ENCODE peak calls at places on chromosome 17, in seven cellular contexts. F, Z, H, K, W, J and I are unnamed samples.

GRCh38 chr17:46061435-46061834 is 62.4 kb downstream of the STH start:
- DNase-seq in F (no peak), Z (no peak), H (no peak), K (no peak), W (no peak), J (no peak), I (no peak)

GRCh38 chr17:77901476-77901875 is 57.0 kb upstream of the TNRC6C start:
- DNase-seq in F (no peak), Z (no peak), H (no peak), K (no peak), W (no peak), J (no peak), I (no peak)

GRCh38 chr17:79829004-79829403 is 10.2 kb downstream of the CBX4 start:
- DNase-seq in F (no peak), Z (no peak), H (no peak), K (no peak), W (no peak), J (no peak), I (no peak)

GRCh38 chr17:41967141-41967920 is 736 bp downstream of the CNP start:
- DNase-seq in F (no peak), Z (no peak), H (no peak), K (no peak), W (peak), J (no peak), I (no peak)

GRCh38 chr17:48213797-48214196 is 106.2 kb downstream of the SNX11 start:
- DNase-seq in F (no peak), Z (no peak), H (no peak), K (no peak), W (no peak), J (no peak), I (no peak)

GRCh38 chr17:83192161-83192788 is 112.9 kb downstream of the METRNL start:
- DNase-seq in F (no peak), Z (peak), H (peak), K (no peak), W (no peak), J (no peak), I (no peak)

GRCh38 chr17:7081341-7082062 is 1.5 kb upstream of the CLEC10A start:
- DNase-seq in F (no peak), Z (no peak), H (peak), K (no peak), W (no peak), J (no peak), I (no peak)

GRCh38 chr17:43832168-43832975 is 574 bp downstream of the MPP3 start:
- DNase-seq in F (peak), Z (peak), H (no peak), K (no peak), W (peak), J (no peak), I (no peak)

GRCh38 chr17:74779948-74780400 is 3.8 kb upstream of the NAT9 start:
- DNase-seq in F (no peak), Z (peak), H (no peak), K (no peak), W (no peak), J (peak), I (peak)

GRCh38 chr17:17666111-17666714 is 15.0 kb upstream of the RAI1 start:
- DNase-seq in F (no peak), Z (no peak), H (no peak), K (no peak), W (no peak), J (no peak), I (no peak)

GRCh38 chr17:82458885-82459424 is 414 bp downstream of the NARF start:
- DNase-seq in F (no peak), Z (no peak), H (no peak), K (no peak), W (peak), J (peak), I (no peak)

GRCh38 chr17:82943339-82943738 is 103.5 kb upstream of the ZNF750 start:
- DNase-seq in F (no peak), Z (no peak), H (peak), K (no peak), W (no peak), J (no peak), I (no peak)

GRCh38 chr17:60165223-60165622 is 15.4 kb downstream of the CA4 start:
- DNase-seq in F (no peak), Z (no peak), H (no peak), K (no peak), W (no peak), J (no peak), I (no peak)

GRCh38 chr17:61627658-61628057 is 36.6 kb upstream of the NACA2 start:
- DNase-seq in F (no peak), Z (no peak), H (no peak), K (no peak), W (no peak), J (no peak), I (no peak)

GRCh38 chr17:4008082-4008435 is 43.8 kb upstream of the ATP2A3 start:
- DNase-seq in F (no peak), Z (no peak), H (no peak), K (no peak), W (peak), J (no peak), I (no peak)

GRCh38 chr17:2024572-2025219 is 438 bp downstream of the RTN4RL1 start:
- DNase-seq in F (no peak), Z (no peak), H (no peak), K (no peak), W (no peak), J (no peak), I (no peak)

GRCh38 chr17:76264425-76264754 is 758 bp upstream of the UBALD2 start:
- DNase-seq in F (no peak), Z (no peak), H (no peak), K (no peak), W (no peak), J (no peak), I (no peak)

GRCh38 chr17:36722121-36722902 is 120.9 kb downstream of the MRM1 start:
- DNase-seq in F (no peak), Z (no peak), H (no peak), K (peak), W (peak), J (peak), I (peak)

GRCh38 chr17:82257473-82257872 is 16.0 kb downstream of the CSNK1D start:
- DNase-seq in F (no peak), Z (no peak), H (no peak), K (peak), W (no peak), J (no peak), I (no peak)

GRCh38 chr17:2337811-2338657 is 733 bp downstream of the SGSM2 start:
- DNase-seq in F (no peak), Z (peak), H (no peak), K (peak), W (peak), J (peak), I (peak)

GRCh38 chr17:81018044-81018802 is 16.7 kb upstream of the BAIAP2 start:
- DNase-seq in F (no peak), Z (no peak), H (no peak), K (no peak), W (no peak), J (no peak), I (no peak)

GRCh38 chr17:30378191-30378796 is 433 bp upstream of the CPD start:
- DNase-seq in F (no peak), Z (no peak), H (no peak), K (no peak), W (peak), J (peak), I (peak)

GRCh38 chr17:47802341-47803022 is 19.1 kb downstream of the OSBPL7 start:
- DNase-seq in F (no peak), Z (no peak), H (peak), K (peak), W (peak), J (no peak), I (peak)

GRCh38 chr17:8997994-8998628 is 23.2 kb upstream of the NTN1 start:
- DNase-seq in F (no peak), Z (peak), H (no peak), K (peak), W (peak), J (peak), I (peak)

GRCh38 chr17:17080181-17080631 is 37.9 kb downstream of the MPRIP start:
- DNase-seq in F (no peak), Z (no peak), H (peak), K (no peak), W (no peak), J (no peak), I (no peak)

GRCh38 chr17:1907818-1908698 is 78.3 kb downstream of the RPA1 start:
- DNase-seq in F (no peak), Z (no peak), H (no peak), K (peak), W (peak), J (peak), I (no peak)

GRCh38 chr17:28684963-28685362 is 23.0 kb downstream of the SUPT6H start:
- DNase-seq in F (no peak), Z (no peak), H (no peak), K (no peak), W (no peak), J (no peak), I (no peak)

GRCh38 chr17:18382441-18383078 is 5.0 kb downstream of the EVPLL start:
- DNase-seq in F (no peak), Z (no peak), H (no peak), K (peak), W (no peak), J (no peak), I (no peak)

GRCh38 chr17:4673169-4673568 is 30.8 kb downstream of the PELP1 start:
- DNase-seq in F (no peak), Z (no peak), H (no peak), K (no peak), W (no peak), J (no peak), I (no peak)

GRCh38 chr17:38994026-38994425 is 26.8 kb upstream of the FBXO47 start:
- DNase-seq in F (no peak), Z (no peak), H (no peak), K (no peak), W (no peak), J (no peak), I (no peak)

DNA sequence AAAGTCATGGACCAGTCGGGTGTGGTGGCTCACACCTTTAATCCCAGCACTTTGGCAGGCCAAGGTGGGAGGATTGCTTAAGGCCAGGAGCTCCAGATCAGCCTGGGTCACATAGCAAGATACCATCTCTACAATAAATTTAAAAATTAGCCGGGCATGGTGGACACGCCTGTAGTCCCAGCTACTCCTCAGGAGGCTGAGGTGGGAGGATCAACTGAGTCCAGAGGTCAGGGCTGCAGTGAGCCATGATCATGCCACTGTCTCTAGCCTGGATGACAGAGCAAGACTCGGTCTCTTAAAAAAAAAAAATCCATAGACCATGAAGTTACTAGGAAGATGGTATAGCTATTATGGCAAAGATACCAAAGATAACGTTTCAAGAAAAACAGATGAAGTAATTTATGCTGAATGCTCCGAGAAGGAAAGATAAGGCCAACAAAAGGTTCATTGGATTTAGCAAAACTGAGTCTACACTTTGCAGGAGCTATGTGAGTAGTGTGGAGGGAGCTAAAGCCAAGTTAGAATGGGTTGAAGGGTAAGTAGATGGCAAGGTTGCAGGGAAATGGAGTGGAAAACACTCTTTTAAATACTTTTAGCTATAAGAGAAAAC is 11.7 kb downstream of the TRIM37 start:
- DNase-seq in F (no peak), Z (no peak), H (no peak), K (no peak), W (no peak), J (no peak), I (no peak)
- TF ChIP-seq CTCF in F (no peak), Z (no peak), H (no peak), K (no peak), W (no peak), J (no peak), I (no peak)

GRCh38 chr17:73419051-73419450 is 107.2 kb upstream of the CDC42EP4 start:
- DNase-seq in F (no peak), Z (no peak), H (no peak), K (no peak), W (no peak), J (no peak), I (no peak)

GRCh38 chr17:73419896-73420295 is 108.1 kb upstream of the CDC42EP4 start:
- DNase-seq in F (no peak), Z (no peak), H (no peak), K (no peak), W (no peak), J (no peak), I (no peak)

GRCh38 chr17:73423159-73423715 is 111.4 kb upstream of the CDC42EP4 start:
- DNase-seq in F (no peak), Z (no peak), H (no peak), K (peak), W (no peak), J (no peak), I (no peak)

GRCh38 chr17:73422121-73422520 is 110.3 kb upstream of the CDC42EP4 start:
- DNase-seq in F (no peak), Z (no peak), H (no peak), K (no peak), W (no peak), J (no peak), I (no peak)

DNA sequence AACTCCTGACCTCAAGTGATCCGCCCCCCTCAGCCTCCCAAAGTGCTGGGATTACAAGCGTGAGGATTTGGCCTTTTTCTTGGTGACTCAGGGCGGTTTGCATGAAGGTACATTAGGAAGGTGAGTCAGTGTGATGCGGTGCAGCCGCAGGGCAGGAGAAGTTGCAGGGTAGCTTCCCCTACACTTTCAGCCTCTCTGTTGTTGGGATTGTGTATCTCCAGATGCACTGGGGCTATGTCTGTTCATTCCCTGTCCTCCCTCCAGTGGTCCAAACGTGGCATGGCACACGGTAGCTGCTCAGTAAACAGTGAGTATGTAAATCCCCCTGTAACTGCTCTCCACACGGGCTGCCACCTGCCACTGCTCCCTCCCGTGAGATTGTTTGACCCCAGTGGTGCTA is 109.1 kb upstream of the CDC42EP4 start:
- DNase-seq in F (no peak), Z (no peak), H (no peak), K (peak), W (no peak), J (no peak), I (no peak)
- TF ChIP-seq CTCF in F (peak), Z (no peak), H (peak), K (peak), W (peak), J (peak), I (no peak)

GRCh38 chr17:14774774-14775173 is 473.9 kb downstream of the HS3ST3B1 start:
- DNase-seq in F (no peak), Z (no peak), H (no peak), K (no peak), W (no peak), J (no peak), I (no peak)

GRCh38 chr17:14772776-14773175 is 471.9 kb downstream of the HS3ST3B1 start:
- DNase-seq in F (no peak), Z (no peak), H (no peak), K (no peak), W (no peak), J (no peak), I (no peak)

GRCh38 chr17:14779236-14779635 is 478.4 kb downstream of the HS3ST3B1 start:
- DNase-seq in F (no peak), Z (no peak), H (no peak), K (no peak), W (no peak), J (no peak), I (no peak)

GRCh38 chr17:14776791-14777190 is 475.9 kb downstream of the HS3ST3B1 start:
- DNase-seq in F (no peak), Z (no peak), H (no peak), K (no peak), W (no peak), J (no peak), I (no peak)

GRCh38 chr17:14775761-14776492 is 475.0 kb downstream of the HS3ST3B1 start:
- DNase-seq in F (no peak), Z (no peak), H (no peak), K (no peak), W (no peak), J (no peak), I (no peak)
- TF ChIP-seq CTCF in F (no peak), Z (no peak), H (no peak), K (no peak), W (no peak), J (no peak), I (no peak)

GRCh38 chr17:52532373-52532772 is 373.9 kb upstream of the CA10 start:
- DNase-seq in F (no peak), Z (no peak), H (no peak), K (no peak), W (no peak), J (no peak), I (no peak)
- TF ChIP-seq CTCF in F (no peak), Z (no peak), H (no peak), K (no peak), W (no peak), J (no peak), I (no peak)